ENCODE peak calls at places on chromosomes 13 and 19, in six cellular contexts. L is choroid plexus epithelial cell, V is tibial nerve, W is GM06990, P is thoracic aorta, Y is fibroblast of lung. U is an unnamed sample.

GRCh38 chr19:44883962-44884361 is 7.1 kb upstream of the TOMM40 start:
- DNase-seq in L (peak), V (no peak), W (no peak), P (no peak), Y (peak), U (no peak)

GRCh38 chr13:75181906-75182305 is 300.1 kb downstream of the TBC1D4 start:
- DNase-seq in L (peak), V (no peak), W (no peak), P (no peak), Y (peak), U (peak)

GRCh38 chr13:25648996-25649633 is 277.3 kb downstream of the ATP8A2 start:
- DNase-seq in L (no peak), V (no peak), W (no peak), P (no peak), Y (no peak), U (no peak)

GRCh38 chr19:5131866-5132561 is 163.1 kb downstream of the KDM4B start:
- DNase-seq in L (no peak), V (no peak), W (peak), P (no peak), Y (peak), U (no peak)

GRCh38 chr19:47778954-47779351 is 450 bp downstream of the SELENOW start:
- DNase-seq in L (peak), V (no peak), W (no peak), P (no peak), Y (peak), U (peak)

GRCh38 chr13:20964904-20965303 is 62.4 kb upstream of the XPO4 start:
- DNase-seq in L (peak), V (no peak), W (no peak), P (no peak), Y (peak), U (no peak)

GRCh38 chr19:32464279-32464678 is 58.7 kb downstream of the DPY19L3 start:
- DNase-seq in L (peak), V (no peak), W (no peak), P (no peak), Y (no peak), U (peak)

GRCh38 chr19:16340092-16340491 is 15.5 kb downstream of the KLF2 start:
- DNase-seq in L (peak), V (no peak), W (no peak), P (no peak), Y (peak), U (peak)

GRCh38 chr13:23506821-23507210 is 63.4 kb upstream of the TNFRSF19 start:
- DNase-seq in L (peak), V (no peak), W (no peak), P (no peak), Y (peak), U (peak)

GRCh38 chr13:80083516-80084085 is 257.3 kb downstream of the SPRY2 start:
- DNase-seq in L (peak), V (no peak), W (no peak), P (no peak), Y (peak), U (peak)

GRCh38 chr13:99256283-99256682 is 1.9 kb downstream of the GPR18 start:
- DNase-seq in L (peak), V (no peak), W (no peak), P (no peak), Y (no peak), U (no peak)

GRCh38 chr13:99255241-99255640 is 2.9 kb downstream of the GPR18 start:
- DNase-seq in L (no peak), V (no peak), W (no peak), P (no peak), Y (no peak), U (no peak)

GRCh38 chr13:99256709-99257108 is 1.5 kb downstream of the GPR18 start:
- DNase-seq in L (peak), V (no peak), W (no peak), P (no peak), Y (peak), U (peak)

GRCh38 chr13:99250977-99251825 is 7.0 kb downstream of the GPR18 start:
- DNase-seq in L (no peak), V (no peak), W (no peak), P (no peak), Y (peak), U (no peak)

GRCh38 chr13:99251908-99252307 is 6.3 kb downstream of the GPR18 start:
- DNase-seq in L (no peak), V (no peak), W (no peak), P (no peak), Y (no peak), U (no peak)
- TF ChIP-seq CTCF in L (no peak), V (no peak), W (no peak), P (no peak), Y (no peak), U (no peak)

GRCh38 chr19:57615346-57615745 is 1.3 kb downstream of the ZNF134 start:
- DNase-seq in L (peak), V (no peak), W (no peak), P (no peak), Y (no peak), U (no peak)
- H3K4me3 ChIP-seq in L (peak), V (no peak), W (no peak), P (peak), Y (peak), U (peak)

GRCh38 chr13:102035969-102036368 is 365.9 kb downstream of the FGF14 start:
- DNase-seq in L (no peak), V (no peak), W (no peak), P (no peak), Y (no peak), U (no peak)

GRCh38 chr13:102038787-102039186 is 363.1 kb downstream of the FGF14 start:
- DNase-seq in L (no peak), V (no peak), W (no peak), P (no peak), Y (no peak), U (no peak)

GRCh38 chr13:102033316-102033715 is 368.5 kb downstream of the FGF14 start:
- DNase-seq in L (no peak), V (no peak), W (no peak), P (no peak), Y (no peak), U (no peak)

GRCh38 chr13:102028846-102029245 is 373.0 kb downstream of the FGF14 start:
- DNase-seq in L (no peak), V (no peak), W (no peak), P (no peak), Y (no peak), U (no peak)

DNA sequence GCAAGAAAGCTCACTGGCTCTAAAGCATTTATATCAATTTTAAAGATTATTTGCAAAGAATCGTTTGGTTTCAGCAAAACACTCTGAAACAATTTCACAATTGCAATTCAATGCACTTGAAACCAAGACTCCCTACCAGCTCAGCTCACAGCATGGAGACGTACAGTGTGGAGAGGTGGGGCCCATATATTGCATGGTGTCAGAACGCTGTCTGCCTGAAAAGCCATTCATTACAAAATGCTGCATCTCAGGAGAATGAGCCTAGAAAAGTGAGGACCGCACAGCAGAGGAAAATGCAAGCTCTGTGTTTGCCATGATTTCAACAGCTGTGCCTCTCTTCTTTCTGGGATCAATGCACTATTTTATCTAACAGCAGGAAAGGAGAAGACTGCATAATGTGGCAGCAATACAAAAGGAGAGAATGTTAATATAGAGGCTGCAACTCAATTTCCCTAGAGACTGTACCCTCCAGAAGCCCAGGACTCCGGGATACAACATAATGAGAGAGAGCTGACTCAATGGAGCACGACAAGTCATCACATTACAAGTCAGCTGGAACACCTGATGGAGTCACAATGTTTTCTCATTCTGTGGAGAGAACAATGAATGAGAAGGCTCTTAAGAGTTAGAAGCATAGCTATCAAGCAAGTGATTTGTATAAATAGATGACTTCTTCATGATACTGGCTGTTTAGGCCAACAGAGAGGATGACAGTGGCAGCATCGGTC is 368.0 kb downstream of the FGF14 start:
- DNase-seq in L (no peak), V (no peak), W (no peak), P (no peak), Y (no peak), U (no peak)
- TF ChIP-seq CTCF in L (no peak), V (no peak), W (no peak), P (no peak), Y (no peak), U (no peak)

DNA sequence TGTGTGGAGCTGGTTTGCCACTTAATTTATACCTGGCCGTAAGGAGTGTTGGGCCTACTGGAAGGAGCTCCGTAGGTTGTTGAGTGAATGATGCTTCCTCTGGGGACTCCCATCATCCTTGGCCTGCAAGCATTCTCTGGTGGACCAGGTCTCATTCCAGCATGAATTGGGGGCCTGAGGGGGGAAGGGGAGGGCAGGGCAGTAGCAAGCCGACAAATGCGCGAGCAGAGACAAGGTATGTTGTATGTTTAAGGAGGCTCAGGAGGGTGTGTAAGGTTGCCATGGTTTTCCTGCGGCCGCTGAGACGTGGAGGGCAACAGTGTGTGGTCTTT is 730 bp downstream of the ZNF264 start:
- DNase-seq in L (peak), V (no peak), W (no peak), P (no peak), Y (peak), U (peak)
- H3K4me3 ChIP-seq in L (peak), V (peak), W (peak), P (peak), Y (peak), U (peak)

DNA sequence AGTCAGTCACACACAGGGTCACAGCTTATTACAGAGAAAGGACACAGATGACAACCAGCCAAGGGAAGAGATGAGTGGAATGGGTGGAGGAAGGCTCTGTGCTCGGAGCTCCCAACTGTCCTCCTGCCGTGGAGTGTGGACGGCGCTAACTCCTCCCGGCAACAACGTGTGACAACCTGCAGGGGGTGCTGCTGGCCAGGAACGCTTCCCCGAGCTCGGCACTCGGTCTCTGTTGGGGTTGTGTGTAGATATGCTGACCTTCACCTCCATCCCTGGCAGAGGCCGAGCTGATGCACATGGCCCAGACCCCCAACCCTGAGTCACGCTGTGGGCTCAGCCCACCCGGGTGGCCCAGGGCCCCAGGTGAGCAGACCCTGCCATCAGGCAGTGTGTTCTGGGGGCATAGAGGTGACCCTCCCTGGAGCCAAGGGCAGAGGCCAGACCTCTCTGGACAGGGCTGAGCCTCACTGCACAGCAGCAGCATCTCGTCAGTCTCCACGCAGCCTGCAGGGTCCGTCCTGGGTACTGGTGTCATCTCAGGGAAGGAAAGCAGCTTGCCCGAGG is 14.1 kb downstream of the ZNF444 start:
- DNase-seq in L (peak), V (no peak), W (no peak), P (no peak), Y (no peak), U (no peak)
- TF ChIP-seq CTCF in L (peak), V (no peak), W (peak), P (no peak), Y (peak), U (peak)

GRCh38 chr13:106804996-106805395 is 237.1 kb upstream of the ARGLU1 start:
- DNase-seq in L (no peak), V (no peak), W (no peak), P (no peak), Y (no peak), U (no peak)
- H3K4me3 ChIP-seq in L (no peak), V (no peak), W (no peak), P (no peak), Y (no peak), U (no peak)

GRCh38 chr13:47594833-47595232 is 406.2 kb downstream of the SUCLA2 start:
- DNase-seq in L (peak), V (no peak), W (no peak), P (no peak), Y (no peak), U (no peak)
- TF ChIP-seq CTCF in L (peak), V (no peak), W (peak), P (no peak), Y (no peak), U (peak)

DNA sequence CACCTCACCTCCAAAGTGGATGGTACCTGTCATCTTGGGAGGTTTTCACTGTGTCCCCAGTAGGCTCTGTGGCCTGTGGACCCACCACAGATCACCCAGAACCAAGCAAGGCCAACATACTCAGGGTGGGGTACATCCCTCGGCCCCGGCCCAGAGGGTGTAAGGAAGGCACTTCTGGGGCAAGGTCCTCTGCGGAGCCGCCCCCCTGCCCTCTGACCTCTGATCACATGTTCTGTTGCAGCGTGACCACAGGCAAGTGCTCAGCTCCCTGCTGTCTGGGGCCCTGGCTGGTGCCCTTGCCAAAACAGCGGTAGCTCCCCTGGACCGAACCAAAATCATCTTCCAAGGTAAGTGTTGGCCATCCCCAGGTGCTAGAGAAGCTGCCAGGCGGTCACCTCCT is 36.7 kb downstream of the TMEM161A start:
- DNase-seq in L (no peak), V (no peak), W (no peak), P (no peak), Y (no peak), U (no peak)
- H3K4me3 ChIP-seq in L (no peak), V (no peak), W (no peak), P (no peak), Y (no peak), U (no peak)

DNA sequence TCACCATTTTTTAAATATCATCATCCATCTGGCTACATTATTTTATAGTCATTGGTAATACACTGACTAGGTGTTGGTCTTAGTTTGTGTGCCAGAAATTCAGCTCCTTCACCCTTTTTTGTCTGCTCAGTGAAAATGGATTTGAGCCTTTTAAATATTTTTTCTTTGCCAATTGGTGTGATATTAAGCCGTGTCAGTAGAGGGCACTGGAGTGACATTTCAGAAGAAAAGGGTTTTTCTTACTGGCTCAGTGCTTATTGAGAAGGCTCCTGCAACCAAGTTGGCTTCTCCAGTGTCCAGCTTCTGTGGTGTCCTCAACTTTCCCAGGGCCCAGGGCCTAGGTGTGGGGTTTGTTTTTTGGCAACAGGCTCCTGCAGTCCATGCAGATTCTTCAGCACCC is 546.6 kb downstream of the DACH1 start:
- DNase-seq in L (peak), V (no peak), W (no peak), P (no peak), Y (no peak), U (peak)
- TF ChIP-seq CTCF in L (peak), V (no peak), W (peak), P (no peak), Y (peak), U (peak)

GRCh38 chr13:113367020-113367560 is 3.2 kb upstream of the GRTP1 start:
- DNase-seq in L (no peak), V (no peak), W (no peak), P (no peak), Y (no peak), U (no peak)

GRCh38 chr13:113365551-113365971 is 1.6 kb upstream of the GRTP1 start:
- DNase-seq in L (no peak), V (no peak), W (no peak), P (no peak), Y (no peak), U (no peak)

GRCh38 chr13:113366031-113366588 is 2.2 kb upstream of the GRTP1 start:
- DNase-seq in L (no peak), V (no peak), W (no peak), P (no peak), Y (no peak), U (no peak)

GRCh38 chr13:113364933-113365371 is 1.0 kb upstream of the GRTP1 start:
- DNase-seq in L (no peak), V (no peak), W (no peak), P (no peak), Y (no peak), U (no peak)

GRCh38 chr13:113364371-113364932 is 522 bp upstream of the GRTP1 start:
- DNase-seq in L (no peak), V (no peak), W (no peak), P (no peak), Y (no peak), U (no peak)
- H3K4me3 ChIP-seq in L (peak), V (peak), W (no peak), P (peak), Y (no peak), U (peak)

U was measured in astrocyte of the spinal cord.